ENCODE peak calls at places on chromosomes 13 and 19, in seven cellular contexts. K is sigmoid colon, P is K562, B is adrenal gland, N is breast epithelium, I is IMR-90, J is right lobe of liver. E is an unnamed sample.

GRCh38 chr13:113917523-113918371 is 53.9 kb upstream of the GAS6 start:
- DNase-seq in K (no peak), I (no peak), N (peak; percentile 15), J (no peak), P (no peak), B (peak; percentile 34), E (no peak)

GRCh38 chr19:1668339-1669123 is 16.1 kb upstream of the TCF3 start:
- DNase-seq in K (no peak), I (no peak), B (no peak), N (no peak), P (no peak), J (no peak), E (no peak)

GRCh38 chr13:81171065-81171647 is 830.2 kb upstream of the SPRY2 start:
- DNase-seq in K (no peak), P (peak; percentile 2), N (no peak), B (no peak), I (no peak), J (no peak), E (peak; percentile 1)

GRCh38 chr13:61852116-61852515 is 436.5 kb upstream of the PCDH20 start:
- DNase-seq in I (no peak), P (no peak), K (no peak), B (no peak), N (no peak), J (no peak), E (no peak)

GRCh38 chr19:38793186-38793585 is 4.2 kb downstream of the LGALS7B start:
- DNase-seq in I (peak; percentile 60), P (no peak), B (no peak), N (no peak), K (no peak), J (no peak), E (no peak)

GRCh38 chr13:20015763-20016162 is 57.2 kb downstream of the ZMYM2 start:
- DNase-seq in B (no peak), I (no peak), P (no peak), K (no peak), J (no peak), N (no peak), E (no peak)

GRCh38 chr13:111893607-111894443 is 173.1 kb upstream of the SOX1 start:
- DNase-seq in K (no peak), B (peak; percentile 18), P (no peak), J (no peak), N (no peak), I (no peak), E (no peak)

GRCh38 chr19:23071087-23071511 is 45.7 kb upstream of the ZNF730 start:
- DNase-seq in J (peak; percentile 61), K (peak; percentile 64), I (peak; percentile 3), N (peak; percentile 28), P (no peak), B (no peak), E (no peak)

GRCh38 chr13:97280478-97280877 is 58.3 kb downstream of the MBNL2 start:
- DNase-seq in P (no peak), I (no peak), K (no peak), J (no peak), N (no peak), B (no peak), E (no peak)

GRCh38 chr13:51837016-51837415 is 8.0 kb downstream of the TMEM272 start:
- DNase-seq in J (no peak), K (no peak), P (no peak), I (no peak), N (no peak), B (no peak), E (no peak)

GRCh38 chr19:46373573-46374359 is 26.9 kb downstream of the PPP5C start:
- DNase-seq in J (peak; percentile 91), B (peak; percentile 71), I (peak; percentile 50), P (no peak), K (peak; percentile 87), N (peak; percentile 98), E (no peak)

GRCh38 chr19:39705578-39706188 is 1.4 kb downstream of the LGALS14 start:
- DNase-seq in J (no peak), N (no peak), K (no peak), I (no peak), P (no peak), B (no peak), E (no peak)

GRCh38 chr19:29552454-29553280 is 26.9 kb downstream of the VSTM2B start:
- DNase-seq in I (no peak), B (no peak), K (peak; percentile 38), J (no peak), P (no peak), N (no peak), E (no peak)

GRCh38 chr19:1672038-1672768 is 19.8 kb upstream of the TCF3 start:
- DNase-seq in J (no peak), N (no peak), B (no peak), K (no peak), P (peak; percentile 84), I (peak; percentile 30), E (peak; percentile 73)

GRCh38 chr13:25171517-25172302 is at the start of gene AMER2:
- DNase-seq in B (peak; percentile 83), K (peak; percentile 79), I (no peak), P (no peak), J (no peak), N (no peak), E (no peak)

GRCh38 chr13:60583911-60584753 is 187.1 kb downstream of the TDRD3 start:
- DNase-seq in K (no peak), I (peak; percentile 73), P (peak; percentile 12), J (no peak), N (no peak), B (no peak), E (peak; percentile 48)

GRCh38 chr19:48874309-48875135 is 2.3 kb downstream of the PPP1R15A start:
- DNase-seq in K (no peak), B (no peak), P (peak; percentile 52), I (peak; percentile 80), N (no peak), J (no peak), E (peak; percentile 88)

GRCh38 chr19:45492627-45493470 is 4.0 kb downstream of the RTN2 start:
- DNase-seq in I (peak; percentile 80), K (peak; percentile 92), J (no peak), B (peak; percentile 70), N (peak; percentile 66), P (peak; percentile 84), E (peak; percentile 61)

GRCh38 chr13:105278797-105279425 is 1256.6 kb downstream of the EFNB2 start:
- DNase-seq in P (no peak), I (no peak), K (no peak), N (no peak), J (no peak), B (no peak), E (no peak)

GRCh38 chr19:13154241-13154778 is 4.1 kb downstream of the IER2 start:
- DNase-seq in N (peak; percentile 96), I (peak; percentile 95), B (peak; percentile 97), K (peak; percentile 99), J (peak; percentile 98), P (peak; percentile 58), E (peak; percentile 91)

GRCh38 chr13:112341446-112341845 is 34.7 kb upstream of the SPACA7 start:
- DNase-seq in B (no peak), K (no peak), J (no peak), N (no peak), P (no peak), I (no peak), E (no peak)

GRCh38 chr13:44128522-44128921 is 245.1 kb upstream of the SERP2 start:
- DNase-seq in P (no peak), I (peak; percentile 65), B (peak; percentile 64), J (no peak), K (peak; percentile 68), N (no peak), E (no peak)

GRCh38 chr19:58518261-58519086 is 1.1 kb downstream of the ZBTB45 start:
- DNase-seq in B (no peak), J (no peak), K (no peak), P (no peak), N (no peak), I (no peak), E (peak; percentile 62)

GRCh38 chr13:51221674-51222509 is at the start of gene FAM124A:
- DNase-seq in J (peak; percentile 60), P (peak; percentile 67), B (no peak), N (no peak), K (peak; percentile 75), I (peak; percentile 4), E (peak; percentile 64)

GRCh38 chr19:55333870-55334269 is 5.8 kb upstream of the KMT5C start:
- DNase-seq in K (no peak), B (no peak), I (no peak), P (no peak), J (no peak), N (no peak), E (no peak)

GRCh38 chr19:46529622-46530451 is 34.2 kb upstream of the PNMA8B start:
- DNase-seq in P (peak; percentile 75), B (peak; percentile 85), N (peak; percentile 32), I (peak; percentile 54), K (peak; percentile 78), J (peak; percentile 65), E (peak; percentile 65)

GRCh38 chr19:18650468-18651001 is 13.7 kb downstream of the KLHL26 start:
- DNase-seq in P (peak; percentile 62), K (peak; percentile 94), B (peak; percentile 85), I (peak; percentile 93), N (no peak), J (no peak), E (no peak)
- TF ChIP-seq POLR2A in P (no peak), K (no peak), B (no peak), I (peak; percentile 72), N (no peak), J (no peak), E (no peak)

GRCh38 chr19:5622465-5623396 is at the start of the genes SAFB and SAFB2:
- DNase-seq in I (peak; percentile 100), P (peak; percentile 98), J (peak; percentile 100), K (peak; percentile 100), N (peak; percentile 99), B (peak; percentile 100), E (peak; percentile 100)
- TF ChIP-seq POLR2A in I (peak; percentile 97), P (peak; percentile 97), J (peak; percentile 90), K (peak; percentile 96), N (peak; percentile 95), B (peak; percentile 97), E (peak; percentile 96)

GRCh38 chr19:275000-275399 is 16.2 kb downstream of the PLPP2 start:
- DNase-seq in J (no peak), B (peak; percentile 27), I (no peak), P (no peak), N (no peak), K (no peak), E (no peak)
- TF ChIP-seq POLR2A in J (no peak), B (no peak), I (no peak), P (no peak), N (no peak), K (no peak), E (no peak)

DNA sequence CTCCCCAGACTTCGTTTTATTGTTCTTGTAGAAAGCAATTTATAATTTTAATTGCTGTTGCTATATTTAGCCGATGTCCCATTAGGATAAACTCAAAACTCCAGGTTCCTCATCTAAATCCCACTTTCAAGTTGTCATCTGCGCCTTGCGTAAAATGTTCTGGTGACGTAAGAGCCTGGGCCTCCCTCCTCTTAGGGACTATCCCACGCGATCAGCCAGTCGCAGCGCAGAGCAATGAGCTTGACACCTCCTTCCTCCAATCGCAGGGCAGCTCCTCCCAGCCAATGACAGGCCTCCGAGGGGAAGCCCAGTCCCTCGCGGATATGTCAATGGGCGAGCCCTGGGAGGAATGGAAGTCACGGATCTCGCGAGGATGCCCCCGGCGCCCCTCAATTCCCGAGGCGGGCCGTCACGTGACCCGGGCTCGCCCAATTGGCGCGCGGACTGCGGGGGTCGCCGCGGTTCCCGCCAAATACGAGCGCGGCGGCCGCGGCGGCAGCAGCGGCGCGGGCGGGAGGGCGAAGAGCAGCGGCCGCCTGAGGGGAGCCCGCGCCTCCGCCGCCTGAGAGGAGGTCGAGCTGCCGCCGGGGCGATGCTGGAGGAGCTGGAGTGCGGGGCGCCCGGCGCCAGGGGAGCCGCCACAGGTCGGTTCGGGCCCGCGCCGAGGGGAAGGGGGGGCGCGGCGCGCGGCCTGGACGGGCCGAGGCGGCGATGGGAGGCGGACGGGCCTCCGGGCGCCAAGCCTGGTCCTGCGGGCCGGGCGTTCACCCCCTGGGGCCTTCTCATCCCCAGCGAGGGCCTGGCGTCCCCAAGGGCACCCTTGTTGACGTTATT is at the start of gene CHAF1A:
- DNase-seq in P (peak; percentile 96), K (peak; percentile 100), B (peak; percentile 100), I (peak; percentile 100), J (peak; percentile 100), N (peak; percentile 100), E (peak; percentile 100)
- TF ChIP-seq POLR2A in P (peak; percentile 66), K (no peak), B (peak; percentile 68), I (peak; percentile 59), J (peak; percentile 37), N (no peak), E (peak; percentile 84)

E was measured in erythroblast.